ENCODE peak calls at places on chromosomes 11 and 22, in six cellular contexts. B is SK-N-SH, M is A549, V is NB4, Q is endothelial cell of umbilical vein, D is H1. H is an unnamed sample.

GRCh38 chr22:41094036-41094435 is 1.6 kb downstream of the EP300 start:
- DNase-seq in B (peak), M (peak), V (peak), Q (peak), D (no peak), H (no peak)

GRCh38 chr11:102989379-102990047 is 34.0 kb upstream of the MMP13 start:
- DNase-seq in B (no peak), M (no peak), V (no peak), Q (peak), D (no peak), H (no peak)

GRCh38 chr22:47589271-47590250 is 827.1 kb downstream of the TBC1D22A start:
- DNase-seq in B (no peak), M (no peak), V (no peak), Q (no peak), D (no peak), H (no peak)

GRCh38 chr11:47234669-47235075 is 13.9 kb downstream of the ACP2 start:
- DNase-seq in B (peak), M (peak), V (no peak), Q (no peak), D (no peak), H (no peak)

GRCh38 chr11:71998649-71999310 is at the start of gene IL18BP:
- DNase-seq in B (no peak), M (no peak), V (peak), Q (no peak), D (no peak), H (no peak)

GRCh38 chr11:17526931-17527660 is 17.1 kb downstream of the USH1C start:
- DNase-seq in B (no peak), M (no peak), V (no peak), Q (no peak), D (no peak), H (no peak)

GRCh38 chr11:46391186-46391577 is 394 bp downstream of the CHRM4 start:
- DNase-seq in B (peak), M (no peak), V (no peak), Q (no peak), D (no peak), H (no peak)

GRCh38 chr11:2687223-2687530 is 12.6 kb downstream of the KCNQ1OT1 start:
- DNase-seq in B (no peak), M (no peak), V (no peak), Q (no peak), D (no peak), H (no peak)

GRCh38 chr11:1935156-1936071 is 11.7 kb upstream of the MRPL23 start:
- DNase-seq in B (no peak), M (no peak), V (no peak), Q (no peak), D (no peak), H (no peak)

GRCh38 chr11:104134760-104135159 is 29.2 kb downstream of the PDGFD start:
- DNase-seq in B (no peak), M (peak), V (no peak), Q (peak), D (no peak), H (no peak)

GRCh38 chr22:19291218-19291579 is 320 bp downstream of the CLTCL1 start:
- DNase-seq in B (peak), M (no peak), V (peak), Q (no peak), D (no peak), H (no peak)

GRCh38 chr11:2789791-2790580 is 90.2 kb upstream of the KCNQ1OT1 start:
- DNase-seq in B (no peak), M (no peak), V (no peak), Q (no peak), D (no peak), H (no peak)

GRCh38 chr11:85406841-85407240 is 220.3 kb downstream of the DLG2 start:
- DNase-seq in B (no peak), M (no peak), V (no peak), Q (no peak), D (no peak), H (no peak)

GRCh38 chr22:34841321-34841901 is 224.5 kb upstream of the ISX start:
- DNase-seq in B (no peak), M (no peak), V (no peak), Q (no peak), D (peak), H (no peak)

GRCh38 chr11:130499828-130500227 is 51.4 kb downstream of the ADAMTS15 start:
- DNase-seq in B (no peak), M (no peak), V (no peak), Q (no peak), D (no peak), H (no peak)

GRCh38 chr11:3775761-3776406 is 21.5 kb downstream of the NUP98 start:
- DNase-seq in B (no peak), M (no peak), V (no peak), Q (no peak), D (no peak), H (no peak)

GRCh38 chr22:47591016-47591415 is 828.6 kb downstream of the TBC1D22A start:
- DNase-seq in B (no peak), M (no peak), V (no peak), Q (no peak), D (no peak), H (no peak)

GRCh38 chr11:73257342-73258103 is 14.6 kb upstream of the P2RY6 start:
- DNase-seq in B (no peak), M (peak), V (no peak), Q (peak), D (no peak), H (peak)

GRCh38 chr22:29811377-29811776 is 26.7 kb downstream of the ASCC2 start:
- DNase-seq in B (no peak), M (peak), V (no peak), Q (no peak), D (no peak), H (no peak)

GRCh38 chr22:40043793-40044101 is 49.0 kb downstream of the FAM83F start:
- DNase-seq in B (no peak), M (no peak), V (no peak), Q (no peak), D (no peak), H (no peak)

GRCh38 chr11:22666700-22667439 is 459 bp downstream of the GAS2 start:
- DNase-seq in B (peak), M (no peak), V (no peak), Q (peak), D (peak), H (no peak)

GRCh38 chr22:47783433-47784366 is 1021.2 kb downstream of the TBC1D22A start:
- DNase-seq in B (no peak), M (no peak), V (no peak), Q (no peak), D (no peak), H (no peak)

GRCh38 chr22:20015971-20016733 is 471 bp downstream of the ARVCF start:
- DNase-seq in B (peak), M (peak), V (peak), Q (peak), D (no peak), H (no peak)

GRCh38 chr11:39541945-39542351 is 1917.5 kb downstream of the LRRC4C start:
- DNase-seq in B (no peak), M (no peak), V (no peak), Q (peak), D (no peak), H (no peak)

GRCh38 chr22:31246687-31247086 is 34.6 kb downstream of the LIMK2 start:
- DNase-seq in B (no peak), M (no peak), V (no peak), Q (no peak), D (no peak), H (no peak)

GRCh38 chr22:28148816-28149465 is 229.9 kb upstream of the PITPNB start:
- DNase-seq in B (no peak), M (no peak), V (no peak), Q (no peak), D (no peak), H (no peak)

GRCh38 chr11:45751430-45751829 is 53.5 kb upstream of the SLC35C1 start:
- DNase-seq in B (no peak), M (no peak), V (no peak), Q (no peak), D (no peak), H (no peak)

GRCh38 chr22:29780781-29781676 is 13.9 kb downstream of the UQCR10 start:
- DNase-seq in B (peak), M (no peak), V (no peak), Q (no peak), D (no peak), H (no peak)

GRCh38 chr11:62911137-62912130 is 9.7 kb downstream of the CHRM1 start:
- DNase-seq in B (peak), M (no peak), V (peak), Q (no peak), D (no peak), H (no peak)

GRCh38 chr11:28491431-28491830 is 383.2 kb downstream of the METTL15 start:
- DNase-seq in B (no peak), M (no peak), V (no peak), Q (no peak), D (no peak), H (no peak)

GRCh38 chr11:15911377-15912044 is 444.8 kb downstream of the SOX6 start:
- DNase-seq in B (no peak), M (peak), V (no peak), Q (peak), D (no peak), H (no peak)

DNA sequence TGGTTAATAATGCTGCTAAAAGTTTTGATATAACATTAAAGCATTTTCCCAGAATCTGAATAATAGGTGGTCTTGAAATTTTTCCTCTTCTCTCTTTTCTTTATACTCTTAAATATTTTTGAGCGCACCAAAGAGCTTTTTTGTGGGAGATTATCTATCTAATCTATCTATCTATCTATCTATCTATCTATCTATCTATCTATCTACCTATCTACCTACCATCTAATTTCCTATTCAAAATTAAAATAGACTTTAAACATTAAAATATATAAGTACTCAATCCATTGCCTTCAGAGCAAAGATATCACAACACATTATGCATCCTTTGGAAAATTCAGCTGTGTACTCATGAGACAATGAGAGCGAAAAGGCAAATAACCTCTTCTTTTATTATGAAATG is 55.8 kb downstream of the ELMOD1 start:
- DNase-seq in B (no peak), M (no peak), V (no peak), Q (no peak), D (no peak), H (no peak)
- TF ChIP-seq MAX in B (no peak), M (no peak), V (no peak), Q (no peak), D (no peak), H (no peak)

DNA sequence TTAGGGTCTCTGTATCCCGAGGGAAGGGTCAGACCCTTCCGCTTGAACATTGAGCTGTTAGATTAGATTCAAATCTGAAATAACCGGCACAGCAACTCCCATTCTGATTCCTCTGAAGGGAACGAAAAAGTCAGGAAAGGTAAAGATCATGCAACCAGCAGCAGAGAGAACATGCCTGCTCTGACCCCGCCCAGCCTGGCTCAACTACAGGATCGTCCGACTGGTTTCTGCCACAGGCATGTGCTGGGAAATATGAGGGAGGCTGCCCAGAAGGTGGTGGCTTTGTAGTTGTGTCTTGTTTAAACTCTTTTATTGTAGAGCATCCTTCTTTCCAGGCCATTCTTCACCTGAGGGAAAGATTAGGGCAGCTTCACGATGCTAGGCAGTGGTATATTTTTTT is 5.0 kb upstream of the MTNR1B start:
- DNase-seq in B (no peak), M (no peak), V (no peak), Q (no peak), D (no peak), H (no peak)
- TF ChIP-seq MAX in B (no peak), M (no peak), V (no peak), Q (no peak), D (no peak), H (no peak)

DNA sequence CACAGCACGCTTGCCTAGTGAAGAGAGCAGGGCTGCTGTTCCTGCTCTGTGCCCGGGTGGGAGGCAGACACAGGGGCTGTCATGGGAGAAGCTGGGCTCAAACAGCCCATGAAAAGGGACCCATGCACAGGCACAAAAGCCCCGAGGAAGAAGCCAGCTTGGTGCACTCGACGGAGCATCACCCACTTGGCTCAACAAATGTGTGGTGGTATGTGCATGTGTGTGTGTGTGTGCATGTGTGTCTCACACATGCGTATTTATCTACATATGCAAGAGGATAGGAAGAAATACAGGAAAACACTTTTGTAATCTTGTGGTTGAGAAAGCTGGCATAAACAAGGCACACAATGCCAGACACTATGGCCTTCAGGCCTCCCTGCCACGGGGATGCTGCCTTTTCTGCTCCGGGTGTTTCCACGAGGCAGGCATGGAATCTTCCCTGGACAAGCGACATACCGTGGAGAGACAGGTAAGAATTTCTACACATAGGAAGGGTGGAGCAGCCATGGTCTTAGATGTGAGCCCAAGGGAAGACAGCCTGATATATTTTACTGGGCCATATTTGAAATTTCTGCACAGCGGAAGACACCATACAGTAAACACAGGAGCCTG is 4.9 kb upstream of the APOBEC3A start:
- DNase-seq in B (no peak), M (no peak), V (no peak), Q (no peak), D (no peak), H (no peak)
- TF ChIP-seq MAX in B (no peak), M (no peak), V (no peak), Q (no peak), D (no peak), H (no peak)

GRCh38 chr22:37570661-37570976 is 9.3 kb downstream of the LGALS2 start:
- DNase-seq in B (no peak), M (no peak), V (no peak), Q (no peak), D (no peak), H (no peak)
- TF ChIP-seq MAX in B (no peak), M (no peak), V (no peak), Q (no peak), D (no peak), H (no peak)

GRCh38 chr11:118151421-118151820 is 1.2 kb downstream of the SCN4B start:
- DNase-seq in B (no peak), M (no peak), V (no peak), Q (no peak), D (no peak), H (no peak)

GRCh38 chr11:118152020-118152551 is 537 bp downstream of the SCN4B start:
- DNase-seq in B (no peak), M (no peak), V (no peak), Q (no peak), D (no peak), H (no peak)

GRCh38 chr11:118153976-118154375 is 1.4 kb upstream of the SCN4B start:
- DNase-seq in B (no peak), M (no peak), V (no peak), Q (no peak), D (no peak), H (no peak)

GRCh38 chr11:118153516-118153915 is 893 bp upstream of the SCN4B start:
- DNase-seq in B (no peak), M (no peak), V (no peak), Q (no peak), D (no peak), H (no peak)

GRCh38 chr11:118152552-118153471 is at the start of gene SCN4B:
- DNase-seq in B (peak), M (peak), V (peak), Q (peak), D (no peak), H (no peak)
- TF ChIP-seq MAX in B (no peak), M (no peak), V (no peak), Q (no peak), D (no peak), H (no peak)